ENCODE peak calls at places on chromosomes 4 and X, in eight cellular contexts. R is ovary, K is Peyer's patch, V is stomach, D is gastrocnemius medialis, M is spleen, J is sigmoid colon, Y is right lobe of liver. F is an unnamed sample.

GRCh38 chr4:41575665-41576064 is 37.7 kb downstream of the LIMCH1 start:
- DNase-seq in V (no peak), M (no peak), R (no peak), Y (no peak), K (no peak), J (no peak), D (no peak), F (no peak)

GRCh38 chr4:148618856-148619255 is 176.6 kb upstream of the NR3C2 start:
- DNase-seq in J (no peak), R (no peak), K (no peak), V (no peak), Y (no peak), D (no peak), M (no peak), F (no peak)

GRCh38 chr4:10346023-10346422 is 111.2 kb downstream of the ZNF518B start:
- DNase-seq in K (no peak), V (no peak), Y (no peak), J (no peak), D (no peak), M (no peak), R (no peak), F (no peak)

GRCh38 chr4:174631901-174632758 is 109.8 kb upstream of the HPGD start:
- DNase-seq in J (no peak), R (no peak), V (no peak), Y (no peak), K (no peak), M (no peak), D (no peak), F (no peak)

GRCh38 chrX:68508799-68509198 is 9.9 kb downstream of the YIPF6 start:
- DNase-seq in J (no peak), R (no peak), Y (no peak), V (no peak), D (no peak), M (no peak), K (no peak), F (no peak)

GRCh38 chrX:129959493-129959832 is 23.0 kb upstream of the BCORL1 start:
- DNase-seq in V (no peak), D (no peak), K (peak; percentile 55), J (no peak), R (no peak), Y (no peak), M (no peak), F (no peak)

GRCh38 chr4:106529348-106530033 is 160.9 kb upstream of the GIMD1 start:
- DNase-seq in M (no peak), D (no peak), K (no peak), R (no peak), J (no peak), Y (no peak), V (no peak), F (no peak)

GRCh38 chrX:41064028-41064427 is 21.2 kb upstream of the USP9X start:
- DNase-seq in V (no peak), D (no peak), J (no peak), M (no peak), K (no peak), Y (no peak), R (no peak), F (no peak)

GRCh38 chr4:4607336-4608213 is 65.7 kb upstream of the STX18 start:
- DNase-seq in V (no peak), J (no peak), M (no peak), Y (no peak), D (no peak), K (no peak), R (no peak), F (no peak)

GRCh38 chr4:173448103-173448502 is 49.2 kb upstream of the SCRG1 start:
- DNase-seq in K (no peak), R (peak; percentile 49), V (no peak), Y (no peak), M (no peak), D (no peak), J (peak; percentile 87), F (no peak)

GRCh38 chrX:16528620-16529019 is 121.3 kb upstream of the S100G start:
- DNase-seq in Y (no peak), J (no peak), R (no peak), V (no peak), D (no peak), M (no peak), K (no peak), F (no peak)

GRCh38 chr4:147633113-147633512 is 15.9 kb downstream of the TMEM184C start:
- DNase-seq in K (no peak), J (no peak), D (no peak), Y (no peak), R (no peak), V (no peak), M (no peak), F (no peak)

GRCh38 chr4:107997001-107997788 is 7.5 kb downstream of the HADH start:
- DNase-seq in D (peak; percentile 75), R (no peak), V (no peak), M (no peak), Y (no peak), K (no peak), J (peak; percentile 84), F (no peak)

GRCh38 chr4:40152642-40153041 is 44.2 kb upstream of the RHOH start:
- DNase-seq in J (no peak), Y (no peak), D (no peak), K (no peak), M (no peak), V (no peak), R (no peak), F (no peak)

GRCh38 chr4:54542540-54543041 is 115.2 kb upstream of the KIT start:
- DNase-seq in M (no peak), Y (no peak), D (no peak), J (no peak), K (no peak), R (no peak), V (no peak), F (no peak)

GRCh38 chr4:169268951-169269781 is 1.6 kb downstream of the SH3RF1 start:
- DNase-seq in J (no peak), Y (no peak), K (peak; percentile 53), R (no peak), M (no peak), V (no peak), D (no peak), F (no peak)

GRCh38 chr4:172578712-172579111 is 589.9 kb upstream of the GALNT7 start:
- DNase-seq in M (no peak), R (no peak), J (no peak), K (no peak), Y (no peak), V (no peak), D (no peak), F (no peak)

GRCh38 chr4:158869761-158870160 is 100.9 kb downstream of the FNIP2 start:
- DNase-seq in K (no peak), R (no peak), V (no peak), D (no peak), M (no peak), J (no peak), Y (no peak), F (no peak)

GRCh38 chrX:68915778-68916177 is 87.0 kb downstream of the EFNB1 start:
- DNase-seq in D (no peak), M (no peak), Y (no peak), R (no peak), V (no peak), J (no peak), K (no peak), F (no peak)

GRCh38 chr4:169314906-169315305 is 44.1 kb upstream of the SH3RF1 start:
- DNase-seq in D (peak; percentile 7), V (peak; percentile 92), Y (peak; percentile 83), K (peak; percentile 92), J (peak; percentile 72), R (peak; percentile 68), M (no peak), F (peak; percentile 68)

GRCh38 chr4:182752158-182752910 is 164.9 kb downstream of the DCTD start:
- DNase-seq in M (no peak), Y (no peak), D (no peak), K (no peak), R (no peak), V (no peak), J (no peak), F (no peak)

GRCh38 chr4:182748949-182749348 is 168.2 kb downstream of the DCTD start:
- DNase-seq in D (no peak), R (no peak), K (no peak), V (no peak), Y (no peak), J (no peak), M (no peak), F (no peak)

GRCh38 chr4:182748283-182748682 is 168.9 kb downstream of the DCTD start:
- DNase-seq in M (no peak), Y (no peak), K (no peak), V (no peak), J (no peak), R (no peak), D (no peak), F (no peak)

GRCh38 chr4:182746876-182747275 is 170.3 kb downstream of the DCTD start:
- DNase-seq in R (no peak), J (no peak), Y (no peak), V (no peak), M (no peak), D (no peak), K (no peak), F (no peak)

GRCh38 chr4:182749768-182750167 is 167.4 kb downstream of the DCTD start:
- DNase-seq in M (no peak), D (no peak), V (no peak), Y (no peak), R (no peak), J (no peak), K (no peak), F (no peak)
- H3K27ac ChIP-seq in M (no peak overlapping the region), D (no peak overlapping the region), V (no peak overlapping the region), Y (no peak overlapping the region), R (no peak overlapping the region), J (no peak overlapping the region), K (no peak overlapping the region), F (no peak overlapping the region)

GRCh38 chr4:77159798-77160197 is 2.8 kb downstream of the CCNG2 start:
- DNase-seq in J (no peak), Y (no peak), D (no peak), R (no peak), M (no peak), V (no peak), K (no peak), F (no peak)
- H3K4me3 ChIP-seq in J (no peak overlapping the region), Y (no peak overlapping the region), D (no peak overlapping the region), R (no peak overlapping the region), M (no peak overlapping the region), V (no peak overlapping the region), K (no peak overlapping the region), F (no peak overlapping the region)

DNA sequence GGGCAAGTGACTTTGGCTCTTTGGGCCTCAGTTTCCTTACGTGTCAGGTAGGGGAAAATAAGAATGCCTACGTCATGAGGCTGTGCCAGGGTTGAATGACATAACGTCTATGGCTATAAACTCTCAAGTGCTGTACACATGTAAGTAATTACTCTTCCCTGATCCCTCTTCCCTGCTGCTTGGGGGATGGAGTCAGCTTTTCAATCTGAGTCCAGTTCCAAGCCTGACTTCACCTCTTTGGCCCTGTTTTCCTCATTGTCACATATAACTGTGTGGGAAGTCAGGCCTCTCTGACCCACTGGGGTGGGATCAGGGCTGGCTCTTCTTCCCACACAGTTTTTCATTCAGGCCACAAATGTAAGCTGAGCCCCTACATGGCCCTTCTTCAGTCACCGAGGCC is 11.4 kb upstream of the CITED1 start:
- DNase-seq in R (no peak), Y (no peak), M (no peak), V (no peak), J (no peak), K (no peak), D (no peak), F (no peak)
- TF ChIP-seq POLR2A in R (no peak), Y (no peak), M (no peak), V (no peak), J (no peak), K (no peak), D (no peak), F (no peak)

GRCh38 chr4:95541889-95542607 is 6.7 kb downstream of the UNC5C start:
- DNase-seq in M (no peak), J (no peak), D (no peak), K (no peak), R (no peak), V (no peak), Y (no peak), F (no peak)
- H3K27ac ChIP-seq in M (no peak overlapping the region), J (no peak overlapping the region), D (no peak overlapping the region), K (peak overlapping the region; percentile 7), R (no peak overlapping the region), V (no peak overlapping the region), Y (no peak overlapping the region), F (peak overlapping the region; percentile 28)